ENCODE peak calls at places on chromosomes 3 and 15, in five cellular contexts. R, A, J, H and C are unnamed samples.

GRCh38 chr15:72809329-72809728 is 25.8 kb upstream of the ADPGK start:
- DNase-seq in R (no peak), H (no peak), A (no peak), J (no peak), C (no peak)

GRCh38 chr3:156388469-156389150 is 166.3 kb downstream of the SSR3 start:
- DNase-seq in J (no peak), H (peak), A (peak), R (no peak), C (no peak)

GRCh38 chr3:150733373-150733935 is 29.5 kb downstream of the SIAH2 start:
- DNase-seq in J (no peak), R (no peak), H (no peak), A (no peak), C (no peak)

GRCh38 chr3:107981471-107982111 is 109.2 kb downstream of the CD47 start:
- DNase-seq in H (peak), A (no peak), R (peak), J (peak), C (no peak)

GRCh38 chr3:178117641-178118040 is 418.6 kb upstream of the KCNMB2 start:
- DNase-seq in R (no peak), J (peak), H (peak), A (no peak), C (no peak)

GRCh38 chr3:34584971-34585370 is 786.5 kb downstream of the PDCD6IP start:
- DNase-seq in R (no peak), A (no peak), H (no peak), J (no peak), C (no peak)

GRCh38 chr3:187640823-187641135 is 29.4 kb downstream of the SST start:
- DNase-seq in R (no peak), H (no peak), J (no peak), A (no peak), C (no peak)

GRCh38 chr3:129829640-129830039 is 63.9 kb downstream of the TMCC1 start:
- DNase-seq in J (peak), H (peak), A (peak), R (no peak), C (peak)

GRCh38 chr3:124263168-124263567 is 271.2 kb upstream of the ROPN1 start:
- DNase-seq in J (peak), A (peak), R (no peak), H (peak), C (peak)

GRCh38 chr3:127325630-127325961 is 37.8 kb upstream of the PRR20G start:
- DNase-seq in R (no peak), J (no peak), A (no peak), H (peak), C (no peak)

GRCh38 chr3:177300842-177301241 is 103.6 kb upstream of the TBL1XR1 start:
- DNase-seq in R (no peak), J (no peak), H (no peak), A (no peak), C (no peak)

GRCh38 chr3:133488785-133489367 is 84.6 kb upstream of the CDV3 start:
- DNase-seq in R (no peak), A (no peak), J (peak), H (peak), C (no peak)
- H3K4me3 ChIP-seq in R (no peak), A (no peak), J (no peak), H (no peak), C (no peak)

DNA sequence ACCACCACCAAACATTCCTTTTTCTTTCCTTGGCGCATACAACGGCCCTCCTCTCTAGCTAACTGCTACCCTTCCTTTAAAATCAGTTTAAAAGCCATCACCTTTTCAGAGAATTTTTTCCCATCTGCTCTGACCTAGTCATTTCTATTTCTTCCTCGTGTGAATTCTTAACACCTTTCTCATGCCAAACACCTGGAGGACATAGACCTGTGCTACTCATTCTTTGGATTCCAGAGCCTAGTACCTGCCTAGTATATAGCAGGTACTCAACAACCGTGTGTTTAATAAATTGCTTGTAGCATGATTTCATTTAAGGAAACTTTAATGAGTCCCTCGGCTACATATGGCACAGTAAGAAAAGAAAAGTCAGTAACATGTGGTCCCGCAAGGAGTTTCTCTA is 2.0 kb upstream of the TPM1 start:
- DNase-seq in J (no peak), H (no peak), A (no peak), R (no peak), C (no peak)
- TF ChIP-seq CTCF in J (no peak), H (no peak), A (no peak), R (no peak), C (no peak)

GRCh38 chr3:5038243-5038642 is 59.0 kb downstream of the BHLHE40 start:
- DNase-seq in H (peak), A (no peak), R (no peak), J (no peak), C (no peak)

GRCh38 chr3:5036858-5037257 is 57.6 kb downstream of the BHLHE40 start:
- DNase-seq in J (no peak), R (no peak), A (no peak), H (no peak), C (no peak)

GRCh38 chr3:5039585-5039984 is 60.3 kb downstream of the BHLHE40 start:
- DNase-seq in R (no peak), A (no peak), J (no peak), H (no peak), C (no peak)

GRCh38 chr3:5036536-5036833 is 57.2 kb downstream of the BHLHE40 start:
- DNase-seq in J (no peak), H (no peak), A (no peak), R (no peak), C (no peak)

DNA sequence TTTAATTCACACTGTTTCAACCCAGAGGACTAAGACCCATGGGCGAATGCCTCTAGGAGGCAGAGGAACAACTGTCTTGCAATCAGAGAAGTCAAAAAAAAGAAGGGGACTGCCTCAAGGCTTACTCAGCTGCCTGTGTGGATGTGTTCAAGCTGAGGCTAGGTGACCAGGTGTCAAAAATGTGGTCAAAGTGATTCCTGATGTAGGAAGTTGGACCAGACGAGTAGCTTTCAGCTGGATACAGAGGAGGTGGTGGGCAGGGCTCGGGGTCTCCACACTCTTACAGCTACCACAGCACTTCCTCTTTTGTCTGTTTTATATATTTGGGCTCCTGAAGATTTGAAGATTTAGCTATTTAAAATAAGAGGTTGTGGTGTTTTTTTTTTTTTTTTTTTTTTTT is 58.6 kb downstream of the BHLHE40 start:
- DNase-seq in R (no peak), J (no peak), H (no peak), A (no peak), C (no peak)
- H3K4me3 ChIP-seq in R (no peak), J (no peak), H (no peak), A (no peak), C (no peak)

DNA sequence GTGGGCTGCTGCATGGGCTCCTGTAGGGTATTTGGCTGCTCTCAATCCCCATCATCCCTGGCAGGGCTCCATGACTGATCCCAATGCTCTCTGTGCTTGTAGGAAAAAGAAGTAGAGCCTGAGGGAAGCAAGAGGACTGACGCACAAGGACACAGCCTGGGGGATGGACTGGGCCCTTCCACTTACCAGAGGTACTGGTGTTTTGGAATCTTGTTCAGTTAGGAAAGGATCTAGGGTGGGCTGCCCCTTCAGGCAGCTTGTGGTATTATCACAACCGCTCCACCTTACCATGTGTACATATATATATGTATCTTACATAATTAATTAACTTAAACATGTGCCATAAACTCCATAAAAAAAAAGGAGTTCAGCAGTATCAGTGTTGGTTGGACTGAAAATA is 1.3 kb downstream of the SLC28A2 start:
- DNase-seq in A (no peak), R (no peak), J (peak), H (no peak), C (no peak)
- TF ChIP-seq CTCF in A (peak), R (no peak), J (peak), H (peak), C (peak)